ENCODE peak calls at places on chromosomes 11 and 22, in five cellular contexts. One of them, this sample, is unnamed. For H3K4me1, the result is how much of the 10 kb centered on the place peaks cover.

GRCh38 chr11:131658952-131659351 is 288.5 kb downstream of the NTM start:
- DNase-seq in A549: no peak
- DNase-seq in SK-N-SH: no peak
- DNase-seq in sigmoid colon: no peak
- DNase-seq in GM12878: no peak
- DNase-seq in this sample: no peak

GRCh38 chr11:18352581-18352980 is 30.2 kb downstream of the GTF2H1 start:
- DNase-seq in A549: no peak
- DNase-seq in SK-N-SH: no peak
- DNase-seq in sigmoid colon: no peak
- DNase-seq in GM12878: no peak
- DNase-seq in this sample: no peak

GRCh38 chr11:94809251-94809650 is 41.1 kb downstream of the AMOTL1 start:
- DNase-seq in A549: no peak
- DNase-seq in SK-N-SH: no peak
- DNase-seq in sigmoid colon: no peak
- DNase-seq in GM12878: no peak
- DNase-seq in this sample: no peak

GRCh38 chr11:43937434-43938411 is 4.7 kb upstream of the C11orf96 start:
- DNase-seq in A549: peak
- DNase-seq in SK-N-SH: no peak
- DNase-seq in sigmoid colon: no peak
- DNase-seq in GM12878: no peak
- DNase-seq in this sample: no peak

GRCh38 chr11:87421422-87421821 is 383.7 kb downstream of the TMEM135 start:
- DNase-seq in A549: peak
- DNase-seq in SK-N-SH: peak
- DNase-seq in sigmoid colon: no peak
- DNase-seq in GM12878: peak
- DNase-seq in this sample: no peak

GRCh38 chr11:47863189-47863892 is 15.2 kb upstream of the NUP160 start:
- DNase-seq in A549: no peak
- DNase-seq in SK-N-SH: peak
- DNase-seq in sigmoid colon: no peak
- DNase-seq in GM12878: no peak
- DNase-seq in this sample: no peak

GRCh38 chr11:133825156-133825555 is 20.2 kb downstream of the SPATA19 start:
- DNase-seq in A549: no peak
- DNase-seq in SK-N-SH: no peak
- DNase-seq in sigmoid colon: no peak
- DNase-seq in GM12878: no peak
- DNase-seq in this sample: no peak

GRCh38 chr22:46829140-46829891 is 66.9 kb downstream of the TBC1D22A start:
- DNase-seq in A549: peak
- DNase-seq in SK-N-SH: peak
- DNase-seq in sigmoid colon: no peak
- DNase-seq in GM12878: no peak
- DNase-seq in this sample: no peak

GRCh38 chr11:75539459-75540022 is 13.8 kb upstream of the GDPD5 start:
- DNase-seq in A549: no peak
- DNase-seq in SK-N-SH: no peak
- DNase-seq in sigmoid colon: no peak
- DNase-seq in GM12878: no peak
- DNase-seq in this sample: no peak

GRCh38 chr11:74009230-74009547 is 304 bp upstream of the UCP3 start:
- DNase-seq in A549: no peak
- DNase-seq in SK-N-SH: no peak
- DNase-seq in sigmoid colon: no peak
- DNase-seq in GM12878: no peak
- DNase-seq in this sample: no peak

GRCh38 chr11:2808850-2809847 is 76.4 kb downstream of the CDKN1C start:
- DNase-seq in A549: no peak
- DNase-seq in SK-N-SH: no peak
- DNase-seq in sigmoid colon: peak
- DNase-seq in GM12878: no peak
- DNase-seq in this sample: no peak

GRCh38 chr11:96388891-96389603 is 665 bp downstream of the CCDC82 start:
- DNase-seq in A549: peak
- DNase-seq in SK-N-SH: peak
- DNase-seq in sigmoid colon: no peak
- DNase-seq in GM12878: peak
- DNase-seq in this sample: no peak

GRCh38 chr11:8878771-8879170 is 32.2 kb upstream of the AKIP1 start:
- DNase-seq in A549: no peak
- DNase-seq in SK-N-SH: no peak
- DNase-seq in sigmoid colon: no peak
- DNase-seq in GM12878: no peak
- DNase-seq in this sample: no peak

GRCh38 chr22:19852177-19852781 is 2.4 kb downstream of the GNB1L start:
- DNase-seq in A549: no peak
- DNase-seq in SK-N-SH: no peak
- DNase-seq in sigmoid colon: peak
- DNase-seq in GM12878: no peak
- DNase-seq in this sample: no peak

GRCh38 chr22:27239520-27239919 is 562.0 kb downstream of the MN1 start:
- DNase-seq in A549: no peak
- DNase-seq in SK-N-SH: no peak
- DNase-seq in sigmoid colon: no peak
- DNase-seq in GM12878: no peak
- DNase-seq in this sample: no peak

GRCh38 chr11:120702656-120703055 is 191.1 kb downstream of the GRIK4 start:
- DNase-seq in A549: no peak
- DNase-seq in SK-N-SH: no peak
- DNase-seq in sigmoid colon: no peak
- DNase-seq in GM12878: peak
- DNase-seq in this sample: no peak

GRCh38 chr11:131370090-131370751 is at the start of gene NTM:
- DNase-seq in A549: no peak
- DNase-seq in SK-N-SH: peak
- DNase-seq in sigmoid colon: peak
- DNase-seq in GM12878: no peak
- DNase-seq in this sample: peak

GRCh38 chr22:21948824-21949568 is 3.7 kb downstream of the PPM1F start:
- DNase-seq in A549: no peak
- DNase-seq in SK-N-SH: no peak
- DNase-seq in sigmoid colon: no peak
- DNase-seq in GM12878: no peak
- DNase-seq in this sample: no peak

GRCh38 chr11:77379917-77380316 is 78.4 kb upstream of the GDPD4 start:
- DNase-seq in A549: no peak
- DNase-seq in SK-N-SH: no peak
- DNase-seq in sigmoid colon: no peak
- DNase-seq in GM12878: no peak
- DNase-seq in this sample: no peak

GRCh38 chr22:37681556-37682049 is 4.5 kb upstream of the NOL12 start:
- DNase-seq in A549: no peak
- DNase-seq in SK-N-SH: peak
- DNase-seq in sigmoid colon: peak
- DNase-seq in GM12878: no peak
- DNase-seq in this sample: peak

GRCh38 chr22:45254388-45254787 is 13.7 kb upstream of the KIAA0930 start:
- DNase-seq in A549: no peak
- DNase-seq in SK-N-SH: no peak
- DNase-seq in sigmoid colon: no peak
- DNase-seq in GM12878: no peak
- DNase-seq in this sample: no peak

GRCh38 chr11:45252134-45252856 is 33.8 kb downstream of the SYT13 start:
- DNase-seq in A549: peak
- DNase-seq in SK-N-SH: peak
- DNase-seq in sigmoid colon: no peak
- DNase-seq in GM12878: no peak
- DNase-seq in this sample: peak

GRCh38 chr22:26330971-26331625 is 98.0 kb upstream of the ASPHD2 start:
- DNase-seq in A549: peak
- DNase-seq in SK-N-SH: peak
- DNase-seq in sigmoid colon: peak
- DNase-seq in GM12878: peak
- DNase-seq in this sample: peak

DNA sequence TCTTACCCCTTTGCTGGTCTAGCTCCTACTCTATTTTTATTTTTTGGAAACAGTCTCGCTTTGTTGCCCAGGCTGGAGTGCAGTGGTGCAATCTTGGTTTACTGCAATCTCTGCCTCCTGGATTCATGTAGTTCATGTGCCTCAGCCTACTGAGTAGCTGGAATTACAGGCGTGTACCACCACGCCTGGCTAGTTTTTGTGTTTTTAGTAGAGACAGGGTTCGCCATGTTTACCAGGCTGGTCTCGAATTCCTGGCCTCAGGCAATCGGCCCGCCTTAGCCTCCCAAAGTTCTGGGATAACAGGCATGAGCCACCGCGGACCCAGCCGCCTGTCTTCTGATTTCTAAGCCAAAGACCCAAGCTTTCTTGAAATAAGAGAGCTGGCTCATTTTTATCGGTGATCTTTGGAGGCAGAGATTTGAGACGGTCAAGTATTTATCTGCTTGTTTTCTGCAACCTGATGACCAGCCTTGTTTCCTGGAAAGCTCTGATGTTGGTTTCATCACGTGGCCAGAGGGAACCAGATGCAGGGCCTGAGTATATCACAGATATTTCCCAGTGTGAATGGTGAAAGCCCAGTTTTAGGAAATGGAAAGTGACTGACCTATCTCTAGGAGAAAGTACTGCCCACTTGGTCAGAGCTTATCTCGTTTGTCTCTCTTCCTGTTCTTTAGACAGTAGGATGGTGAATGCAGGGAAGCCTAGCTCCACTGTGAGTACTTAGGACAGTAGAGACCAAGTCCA is 5.7 kb upstream of the SIDT2 start:
- DNase-seq in A549: no peak
- DNase-seq in SK-N-SH: peak
- DNase-seq in sigmoid colon: no peak
- DNase-seq in GM12878: no peak
- DNase-seq in this sample: peak
- TF ChIP-seq EP300 in A549: no peak
- TF ChIP-seq EP300 in SK-N-SH: no peak
- TF ChIP-seq EP300 in sigmoid colon: no peak
- TF ChIP-seq EP300 in GM12878: no peak
- TF ChIP-seq EP300 in this sample: no peak

DNA sequence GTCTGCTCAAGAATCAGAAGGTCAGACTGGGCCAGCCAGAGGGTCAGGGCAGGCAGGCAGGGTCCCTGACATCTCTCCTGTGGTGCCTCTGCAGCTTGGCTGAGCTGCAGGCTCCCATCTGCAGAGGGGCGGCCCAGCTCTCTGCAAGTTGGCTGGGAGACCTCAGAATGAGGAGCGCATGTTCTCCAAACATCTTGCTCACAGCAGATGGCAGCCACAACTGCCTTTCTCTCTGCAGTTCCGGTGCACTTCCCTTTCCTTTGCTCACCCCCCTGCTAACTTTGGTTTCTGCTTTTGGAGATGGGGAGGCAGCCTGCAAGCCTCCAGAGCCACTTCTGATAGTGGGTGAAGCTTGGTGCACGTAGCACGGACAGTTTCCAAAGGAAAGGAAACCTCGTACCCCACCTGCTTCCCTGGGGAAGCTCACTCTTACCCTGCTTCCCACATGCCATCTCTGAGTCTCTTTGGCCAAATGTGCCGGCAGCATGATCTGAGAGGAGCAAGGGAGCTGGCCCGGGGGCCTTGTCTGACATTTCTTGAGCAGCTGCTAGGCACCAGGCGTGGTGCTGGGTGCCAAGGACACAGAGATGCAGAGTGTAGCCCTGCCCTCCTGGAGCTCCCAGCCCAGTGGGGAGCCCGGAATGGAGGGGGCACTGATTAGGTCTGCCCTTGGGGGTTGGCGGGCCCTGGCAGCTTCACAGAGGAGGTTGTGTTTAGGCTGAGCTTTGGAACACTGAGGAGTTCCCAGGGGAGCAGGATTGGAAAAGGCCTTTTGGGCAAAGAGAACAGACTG is 18.2 kb downstream of the DAGLA start:
- DNase-seq in A549: no peak
- DNase-seq in SK-N-SH: no peak
- DNase-seq in sigmoid colon: no peak
- DNase-seq in GM12878: no peak
- DNase-seq in this sample: no peak
- H3K4me3 ChIP-seq in A549: no peak
- H3K4me3 ChIP-seq in SK-N-SH: no peak
- H3K4me3 ChIP-seq in sigmoid colon: no peak
- H3K4me3 ChIP-seq in GM12878: no peak
- H3K4me3 ChIP-seq in this sample: no peak

GRCh38 chr22:30304495-30305244 is 15.4 kb upstream of the CASTOR1 start:
- DNase-seq in A549: no peak
- DNase-seq in SK-N-SH: no peak
- DNase-seq in sigmoid colon: no peak
- DNase-seq in GM12878: no peak
- DNase-seq in this sample: peak

GRCh38 chr22:30299322-30299721 is 10.0 kb upstream of the CASTOR1 start:
- DNase-seq in A549: no peak
- DNase-seq in SK-N-SH: no peak
- DNase-seq in sigmoid colon: no peak
- DNase-seq in GM12878: no peak
- DNase-seq in this sample: no peak

GRCh38 chr22:30302810-30303138 is 13.5 kb upstream of the CASTOR1 start:
- DNase-seq in A549: no peak
- DNase-seq in SK-N-SH: no peak
- DNase-seq in sigmoid colon: no peak
- DNase-seq in GM12878: no peak
- DNase-seq in this sample: no peak

GRCh38 chr22:30305519-30305905 is 16.2 kb upstream of the CASTOR1 start:
- DNase-seq in A549: no peak
- DNase-seq in SK-N-SH: no peak
- DNase-seq in sigmoid colon: peak
- DNase-seq in GM12878: peak
- DNase-seq in this sample: peak

DNA sequence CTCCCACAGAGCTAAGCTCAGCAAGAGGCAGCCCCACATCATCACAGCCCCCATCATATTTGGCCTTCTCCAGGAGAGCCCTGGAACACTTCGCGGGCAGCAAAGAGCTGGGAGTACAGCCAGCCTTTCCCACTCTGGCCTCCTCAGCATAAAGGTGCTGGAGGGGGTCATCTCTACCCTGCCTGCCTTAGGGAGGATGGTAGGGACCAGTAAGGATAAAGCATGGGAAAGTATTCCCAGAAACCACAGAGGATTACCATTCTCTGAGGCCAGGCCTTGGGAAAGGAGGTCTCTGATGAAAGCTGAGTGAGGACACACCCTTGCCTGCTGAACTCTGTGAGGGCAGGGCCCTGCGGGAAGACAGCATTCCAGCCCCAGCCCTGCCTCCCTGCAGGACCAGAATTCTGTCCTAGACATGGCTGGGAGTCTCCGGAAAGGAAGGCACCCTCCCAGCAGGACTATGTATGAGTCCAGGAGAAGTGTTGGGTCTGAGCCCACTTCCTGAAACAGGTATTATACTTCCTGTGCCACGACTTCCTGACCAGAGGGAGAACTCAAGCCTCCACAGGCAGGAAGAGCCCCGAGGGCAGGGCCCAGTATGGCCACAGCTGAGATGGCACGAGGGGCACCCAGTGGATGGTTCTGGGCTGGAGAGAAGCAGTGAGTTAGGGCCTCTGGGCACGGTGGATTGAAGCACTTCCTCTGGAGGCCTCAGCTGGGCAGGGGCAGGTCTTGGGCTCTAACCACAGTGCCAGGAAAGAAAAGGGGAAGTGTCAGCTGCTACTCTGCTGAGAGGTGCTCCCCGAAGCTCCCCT is 12.9 kb upstream of the CASTOR1 start:
- DNase-seq in A549: no peak
- DNase-seq in SK-N-SH: no peak
- DNase-seq in sigmoid colon: peak
- DNase-seq in GM12878: no peak
- DNase-seq in this sample: peak
- H3K4me1 ChIP-seq in A549: under half
- H3K4me1 ChIP-seq in SK-N-SH: under half
- H3K4me1 ChIP-seq in sigmoid colon: half or more
- H3K4me1 ChIP-seq in GM12878: half or more
- H3K4me1 ChIP-seq in this sample: half or more

GRCh38 chr11:12458042-12458441 is 80.7 kb downstream of the PARVA start:
- DNase-seq in A549: no peak
- DNase-seq in SK-N-SH: no peak
- DNase-seq in sigmoid colon: peak
- DNase-seq in GM12878: no peak
- DNase-seq in this sample: no peak
- TF ChIP-seq EP300 in A549: no peak
- TF ChIP-seq EP300 in SK-N-SH: no peak
- TF ChIP-seq EP300 in sigmoid colon: peak
- TF ChIP-seq EP300 in GM12878: no peak
- TF ChIP-seq EP300 in this sample: peak